ENCODE peak calls at places on chromosomes 2 and 18, in four cellular contexts. E, O, F and Q are unnamed samples.

GRCh38 chr2:122136071-122136470 is 380.6 kb downstream of the TSN start:
- DNase-seq in O (no peak), F (no peak), E (no peak), Q (no peak)

GRCh38 chr18:23301971-23302370 is 151.1 kb upstream of the RIOK3 start:
- DNase-seq in O (no peak), E (no peak), F (no peak), Q (no peak)

GRCh38 chr18:50819727-50820378 is at the start of gene MRO:
- DNase-seq in O (peak; percentile 33), E (peak; percentile 86), F (peak; percentile 54), Q (peak; percentile 75)

GRCh38 chr2:156445311-156446218 is 9.4 kb downstream of the GPD2 start:
- DNase-seq in F (no peak), O (no peak), E (no peak), Q (no peak)

GRCh38 chr2:106065983-106066826 is 127.9 kb downstream of the UXS1 start:
- DNase-seq in O (no peak), F (no peak), E (no peak), Q (no peak)

GRCh38 chr18:34467059-34467458 is 242.3 kb upstream of the NOL4 start:
- DNase-seq in F (no peak), O (no peak), E (no peak), Q (no peak)

GRCh38 chr2:9375857-9376428 is 47.4 kb downstream of the ITGB1BP1 start:
- DNase-seq in E (no peak), F (no peak), O (no peak), Q (no peak)

GRCh38 chr2:161166538-161167409 is 6.5 kb downstream of the TANK start:
- DNase-seq in O (no peak), F (no peak), E (no peak), Q (peak; percentile 62)

GRCh38 chr2:162100579-162100978 is 26.6 kb upstream of the DPP4 start:
- DNase-seq in F (no peak), O (no peak), E (no peak), Q (no peak)

GRCh38 chr18:8654482-8655451 is 45.5 kb downstream of the RAB12 start:
- DNase-seq in F (no peak), O (no peak), E (no peak), Q (no peak)

DNA sequence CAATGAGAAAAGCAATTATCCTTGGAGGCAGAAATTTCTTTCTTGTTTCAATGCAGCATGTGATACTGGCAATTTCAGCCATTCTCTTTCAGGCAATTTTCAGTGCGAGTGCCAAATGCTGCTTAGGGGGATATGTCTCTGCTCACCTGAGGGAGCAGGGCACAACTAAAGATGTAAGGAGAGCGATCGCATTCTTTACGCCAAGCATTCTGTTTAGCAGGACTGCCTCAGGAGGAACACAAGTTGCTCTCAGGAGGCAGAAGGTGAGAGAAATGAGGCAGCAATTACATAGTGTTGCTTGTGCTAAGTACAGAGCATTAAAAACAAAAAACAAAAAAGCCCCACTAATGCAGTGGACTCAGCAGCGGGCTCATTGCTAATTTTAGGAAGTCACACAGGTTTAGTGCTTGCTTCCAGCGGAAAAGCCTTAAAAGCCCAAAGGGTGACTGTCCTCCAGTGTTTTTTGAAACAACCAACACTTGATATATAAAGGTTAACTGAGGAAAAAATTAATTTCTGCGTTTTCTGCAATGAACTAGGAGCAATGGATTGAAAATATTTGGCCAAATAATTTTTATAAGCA is 116.9 kb downstream of the METTL8 start:
- DNase-seq in E (no peak), O (no peak), F (no peak), Q (no peak)
- H3K27ac ChIP-seq in E (peak overlapping the region; percentile 79), O (no peak overlapping the region), F (no peak overlapping the region), Q (no peak overlapping the region)

GRCh38 chr2:45722477-45722876 is 71.0 kb downstream of the PRKCE start:
- DNase-seq in E (no peak), O (no peak), F (no peak), Q (no peak)
- H3K4me1 ChIP-seq in E (no peaks in the 10 kb centered on the region), O (no peaks in the 10 kb centered on the region), F (no peaks in the 10 kb centered on the region), Q (no peaks in the 10 kb centered on the region)

DNA sequence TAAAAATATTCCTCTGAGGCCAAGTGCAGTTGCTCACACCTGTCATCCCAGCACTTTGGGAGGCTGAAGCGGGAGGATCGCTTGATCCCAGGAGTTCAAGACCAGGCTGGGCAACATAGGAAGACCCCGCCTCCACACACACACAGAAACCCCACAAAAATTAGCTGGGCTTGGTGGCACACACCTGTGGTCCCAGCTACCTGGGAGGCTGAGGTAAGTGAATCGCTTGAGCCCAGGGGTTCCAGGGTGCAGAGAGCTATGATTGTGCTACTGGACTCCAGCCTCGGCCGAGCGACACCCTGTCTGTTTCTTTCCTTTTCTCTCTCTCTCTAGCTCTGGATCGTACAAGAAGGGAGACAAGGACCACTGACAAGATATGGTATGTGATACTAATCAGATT is 1.8 kb upstream of the XRCC5 start:
- DNase-seq in E (no peak), F (no peak), O (no peak), Q (no peak)
- H3K4me3 ChIP-seq in E (no peak overlapping the region), F (no peak overlapping the region), O (no peak overlapping the region), Q (no peak overlapping the region)

DNA sequence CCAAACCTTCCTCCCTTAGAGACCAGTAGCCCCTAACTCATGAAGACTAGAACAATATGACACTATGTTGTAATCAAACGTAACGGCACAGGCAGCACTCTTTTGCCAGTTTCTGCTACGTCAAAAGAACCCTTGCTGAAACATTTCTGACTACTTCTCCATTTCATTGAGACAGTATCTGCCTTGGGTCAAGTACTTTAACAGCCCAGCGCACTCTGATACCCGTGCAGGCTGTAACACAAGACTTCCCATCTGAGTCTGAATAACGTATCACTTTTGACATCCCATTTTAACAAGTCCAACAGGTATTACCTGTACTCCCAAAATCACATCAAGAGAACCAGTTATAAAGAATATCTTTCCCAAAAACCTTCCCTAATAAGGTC is 38.4 kb downstream of the TBC1D8 start:
- DNase-seq in E (peak; percentile 32), O (no peak), F (peak; percentile 41), Q (no peak)
- H3K27ac ChIP-seq in E (no peak overlapping the region), O (peak overlapping the region; percentile 83), F (no peak overlapping the region), Q (no peak overlapping the region)

GRCh38 chr2:12432985-12433640 is 283.6 kb upstream of the TRIB2 start:
- DNase-seq in E (no peak), O (no peak), F (no peak), Q (no peak)
- H3K4me1 ChIP-seq in E (no peaks in the 10 kb centered on the region), O (no peaks in the 10 kb centered on the region), F (no peaks in the 10 kb centered on the region), Q (peaks cover 47% of the 10 kb centered on the region)

GRCh38 chr18:12883684-12884520 is at the start of gene PTPN2:
- DNase-seq in O (peak; percentile 69), E (peak; percentile 90), F (peak; percentile 91), Q (peak; percentile 96)

GRCh38 chr18:12884521-12885323 is 685 bp upstream of the PTPN2 start:
- DNase-seq in O (no peak), F (no peak), E (no peak), Q (no peak)

GRCh38 chr18:12883003-12883683 is 894 bp downstream of the PTPN2 start:
- DNase-seq in E (peak; percentile 27), O (no peak), F (peak; percentile 27), Q (no peak)

GRCh38 chr18:12886498-12887126 is 2.6 kb upstream of the PTPN2 start:
- DNase-seq in E (no peak), F (no peak), O (no peak), Q (no peak)

DNA sequence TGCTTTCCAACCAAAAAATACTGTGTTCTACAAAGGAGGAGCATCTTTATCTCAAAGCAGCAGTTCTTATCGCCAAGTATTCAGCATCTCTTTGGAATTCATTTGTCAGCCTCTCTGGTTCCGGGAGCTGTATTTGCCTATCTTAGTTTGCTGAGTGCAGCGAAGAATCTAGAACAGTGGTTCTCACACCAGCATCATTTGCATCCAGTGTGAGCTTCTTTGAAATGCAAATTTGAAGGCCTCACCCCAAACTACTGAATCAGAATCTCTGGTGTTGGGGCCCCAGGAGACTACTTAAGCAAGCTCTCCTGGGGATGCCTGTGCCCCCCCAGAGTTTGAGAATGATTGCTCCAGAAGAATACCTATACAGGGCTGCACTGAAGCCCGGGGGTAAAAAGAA is 1.5 kb upstream of the PTPN2 start:
- DNase-seq in F (no peak), O (no peak), E (no peak), Q (no peak)
- H3K4me3 ChIP-seq in F (no peak overlapping the region), O (no peak overlapping the region), E (no peak overlapping the region), Q (no peak overlapping the region)